ENCODE peak calls at places on chromosomes 12 and 14, in four cellular contexts. K is DMS79 treated with DMSO at 0.1 percent for 48 hours, S is naive B cell, F is uterus. G is an unnamed sample.

GRCh38 chr12:129064201-129064881 is 211.1 kb downstream of the GLT1D1 start:
- DNase-seq in K (peak; percentile 95), S (no peak), F (no peak), G (no peak)

GRCh38 chr14:93120952-93121834 is 5.5 kb upstream of the ITPK1 start:
- DNase-seq in K (peak; percentile 22), S (no peak), F (no peak), G (no peak)

GRCh38 chr12:79194595-79194994 is 330.0 kb downstream of the SYT1 start:
- DNase-seq in K (no peak), S (no peak), F (no peak), G (no peak)

GRCh38 chr12:34298971-34299801 is 276.9 kb downstream of the ALG10 start:
- DNase-seq in K (no peak), S (no peak), F (no peak), G (no peak)

GRCh38 chr14:101004954-101005353 is 101.4 kb upstream of the RTL1 start:
- DNase-seq in K (no peak), S (no peak), F (peak; percentile 71), G (no peak)

GRCh38 chr12:106566771-106567170 is 16.0 kb upstream of the RFX4 start:
- DNase-seq in K (no peak), S (no peak), F (no peak), G (no peak)

GRCh38 chr14:105864651-105865265 is 338.4 kb downstream of the TMEM121 start:
- DNase-seq in K (no peak), S (no peak), F (peak; percentile 12), G (no peak)

GRCh38 chr12:130240831-130241590 is 78.7 kb downstream of the FZD10 start:
- DNase-seq in K (no peak), S (no peak), F (no peak), G (no peak)

GRCh38 chr14:95096476-95096875 is 60.9 kb downstream of the DICER1 start:
- DNase-seq in K (no peak), S (no peak), F (no peak), G (no peak)

GRCh38 chr14:90204516-90204915 is 51.8 kb upstream of the PSMC1 start:
- DNase-seq in K (no peak), S (no peak), F (no peak), G (no peak)

GRCh38 chr12:727321-727720 is 25.1 kb upstream of the WNK1 start:
- DNase-seq in K (no peak), S (no peak), F (no peak), G (no peak)

GRCh38 chr12:94193623-94194022 is 45.2 kb downstream of the PLXNC1 start:
- DNase-seq in K (no peak), S (no peak), F (no peak), G (no peak)

GRCh38 chr14:55929136-55929535 is 189.1 kb upstream of the PELI2 start:
- DNase-seq in K (no peak), S (no peak), F (no peak), G (no peak)

GRCh38 chr14:83217492-83217891 is 1683.8 kb upstream of the SEL1L start:
- DNase-seq in K (no peak), S (no peak), F (no peak), G (no peak)

GRCh38 chr14:98580131-98580678 is 691.8 kb downstream of the BCL11B start:
- DNase-seq in K (no peak), S (no peak), F (no peak), G (no peak)

GRCh38 chr14:41817626-41818025 is 210.9 kb downstream of the LRFN5 start:
- DNase-seq in K (no peak), S (no peak), F (no peak), G (no peak)

GRCh38 chr12:14264777-14265176 is 100.7 kb upstream of the ATF7IP start:
- DNase-seq in K (no peak), S (no peak), F (no peak), G (no peak)

G was measured in memory B cell.